ENCODE peak calls at places on chromosomes 13 and 19, in four cellular contexts. J is left lung, U is NCI-H2227 treated with DMSO at 0.1 percent for 48 hours, F is fibroblast of lung. X is an unnamed sample.

GRCh38 chr19:1622541-1622940 is 17.3 kb upstream of the UQCR11 start:
- DNase-seq in J (no peak), U (no peak), F (no peak), X (no peak)

GRCh38 chr19:55519461-55520311 is 17.2 kb downstream of the SBK2 start:
- DNase-seq in J (no peak), U (no peak), F (peak), X (peak)

GRCh38 chr19:7602240-7602934 is 6.7 kb downstream of the CAMSAP3 start:
- DNase-seq in J (no peak), U (no peak), F (no peak), X (no peak)

GRCh38 chr19:12825259-12826131 is 8.9 kb downstream of the RTBDN start:
- DNase-seq in J (no peak), U (no peak), F (no peak), X (no peak)

GRCh38 chr19:17686592-17687042 is 1.5 kb downstream of the UNC13A start:
- DNase-seq in J (no peak), U (peak), F (no peak), X (peak)

GRCh38 chr19:47267350-47267759 is 7.3 kb upstream of the INAFM1 start:
- DNase-seq in J (no peak), U (no peak), F (no peak), X (no peak)

GRCh38 chr13:71674776-71675352 is 192.1 kb downstream of the DACH1 start:
- DNase-seq in J (no peak), U (no peak), F (no peak), X (no peak)

GRCh38 chr19:6593651-6594416 is 2.9 kb upstream of the CD70 start:
- DNase-seq in J (no peak), U (no peak), F (no peak), X (no peak)

GRCh38 chr19:42081584-42082258 is 5.8 kb downstream of the ZNF574 start:
- DNase-seq in J (no peak), U (peak), F (peak), X (peak)

GRCh38 chr13:101490400-101491015 is 38.0 kb downstream of the ITGBL1 start:
- DNase-seq in J (no peak), U (no peak), F (no peak), X (peak)

GRCh38 chr19:50702158-50702869 is 17.3 kb downstream of the SHANK1 start:
- DNase-seq in J (no peak), U (no peak), F (no peak), X (no peak)

GRCh38 chr13:28035146-28035782 is 46.8 kb upstream of the URAD start:
- DNase-seq in J (no peak), U (no peak), F (no peak), X (no peak)

GRCh38 chr19:54478677-54479266 is 5.7 kb upstream of the CDC42EP5 start:
- DNase-seq in J (no peak), U (peak), F (peak), X (peak)

GRCh38 chr13:109712187-109712601 is 74.2 kb downstream of the IRS2 start:
- DNase-seq in J (no peak), U (no peak), F (no peak), X (no peak)

GRCh38 chr19:34667349-34668076 is 9.4 kb downstream of the SCGB2B2 start:
- DNase-seq in J (peak), U (peak), F (peak), X (peak)

GRCh38 chr13:51916419-51916818 is 54.6 kb downstream of the CCDC70 start:
- DNase-seq in J (no peak), U (no peak), F (no peak), X (no peak)

GRCh38 chr19:2164020-2164988 is 571 bp downstream of the DOT1L start:
- DNase-seq in J (peak), U (no peak), F (no peak), X (peak)

GRCh38 chr19:48244289-48244688 is 11.4 kb downstream of the CARD8 start:
- DNase-seq in J (no peak), U (no peak), F (no peak), X (peak)

GRCh38 chr19:13920940-13921744 is 15.1 kb downstream of the CC2D1A start:
- DNase-seq in J (no peak), U (peak), F (peak), X (peak)

GRCh38 chr13:110070511-110071120 is 236.3 kb downstream of the COL4A1 start:
- DNase-seq in J (no peak), U (no peak), F (peak), X (peak)

GRCh38 chr13:83691966-83692365 is 190.3 kb downstream of the SLITRK1 start:
- DNase-seq in J (no peak), U (no peak), F (peak), X (no peak)

GRCh38 chr13:110525328-110526319 is 35.9 kb downstream of the RAB20 start:
- DNase-seq in J (peak), U (no peak), F (no peak), X (no peak)

GRCh38 chr19:40716031-40716654 is 543 bp downstream of the COQ8B start:
- DNase-seq in J (no peak), U (no peak), F (no peak), X (peak)

GRCh38 chr19:6587998-6588507 is 2.9 kb downstream of the CD70 start:
- DNase-seq in J (no peak), U (no peak), F (no peak), X (no peak)

GRCh38 chr19:12065100-12065538 is 588 bp downstream of the ZNF844 start:
- DNase-seq in J (no peak), U (no peak), F (peak), X (no peak)

GRCh38 chr19:33241530-33242101 is 16.0 kb upstream of the SLC7A10 start:
- DNase-seq in J (peak), U (no peak), F (no peak), X (no peak)

GRCh38 chr19:1651548-1652394 is 644 bp downstream of the TCF3 start:
- DNase-seq in J (peak), U (no peak), F (peak), X (peak)

GRCh38 chr19:48719263-48720171 is at the start of gene MAMSTR:
- DNase-seq in J (peak), U (no peak), F (no peak), X (no peak)

X was measured in HCEC 1CT.